ENCODE peak calls at places on chromosome 7, in seven cellular contexts. P is spleen, H is H7, J is pancreas, S is stomach, C is Caco-2, Q is H1. E is an unnamed sample.

GRCh38 chr7:158003441-158004122 is 584.0 kb downstream of the PTPRN2 start:
- DNase-seq in J (no peak), Q (no peak), S (no peak), P (peak; percentile 71), H (no peak), C (no peak), E (no peak)

GRCh38 chr7:112723416-112723815 is 66.8 kb downstream of the TMEM168 start:
- DNase-seq in Q (no peak), H (no peak), P (no peak), J (no peak), S (no peak), C (no peak), E (no peak)

GRCh38 chr7:139730746-139731612 is 46.8 kb downstream of the HIPK2 start:
- DNase-seq in H (no peak), S (peak; percentile 65), C (no peak), Q (no peak), P (no peak), J (peak; percentile 38), E (no peak)

GRCh38 chr7:85000973-85001372 is 185.9 kb downstream of the SEMA3D start:
- DNase-seq in J (no peak), S (no peak), P (no peak), H (no peak), C (no peak), Q (no peak), E (no peak)

GRCh38 chr7:51111256-51111655 is 205.4 kb downstream of the COBL start:
- DNase-seq in J (no peak), S (no peak), P (no peak), Q (no peak), C (no peak), H (no peak), E (no peak)

GRCh38 chr7:141074162-141074989 is 512 bp downstream of the TMEM178B start:
- DNase-seq in H (peak; percentile 61), P (no peak), Q (peak; percentile 82), J (peak; percentile 24), C (no peak), S (no peak), E (no peak)

GRCh38 chr7:33563010-33563409 is 342.3 kb upstream of the BMPER start:
- DNase-seq in Q (no peak), J (no peak), C (no peak), P (no peak), H (no peak), S (no peak), E (no peak)

GRCh38 chr7:97001656-97002554 is 3.4 kb upstream of the DLX6 start:
- DNase-seq in C (no peak), S (no peak), P (no peak), Q (peak; percentile 76), H (peak; percentile 93), J (no peak), E (no peak)

GRCh38 chr7:126662826-126663225 is 589.9 kb downstream of the GRM8 start:
- DNase-seq in H (no peak), S (no peak), J (no peak), P (no peak), Q (no peak), C (no peak), E (no peak)

GRCh38 chr7:150565239-150565638 is 2.0 kb upstream of the GIMAP4 start:
- DNase-seq in P (no peak), H (no peak), S (no peak), Q (no peak), C (no peak), J (no peak), E (no peak)

GRCh38 chr7:43242628-43243255 is 130.3 kb downstream of the HECW1 start:
- DNase-seq in J (no peak), H (no peak), S (no peak), P (no peak), Q (no peak), C (no peak), E (no peak)

GRCh38 chr7:41930538-41931262 is 227.8 kb upstream of the INHBA start:
- DNase-seq in Q (no peak), S (no peak), P (no peak), C (no peak), H (no peak), J (no peak), E (no peak)

GRCh38 chr7:44572771-44573170 is 937 bp downstream of the DDX56 start:
- DNase-seq in H (peak; percentile 5), P (no peak), J (no peak), C (no peak), S (no peak), Q (no peak), E (no peak)

GRCh38 chr7:47318395-47319182 is 263.3 kb downstream of the TNS3 start:
- DNase-seq in S (no peak), Q (peak; percentile 13), C (no peak), P (no peak), J (no peak), H (no peak), E (no peak)

GRCh38 chr7:131555565-131556054 is 818 bp downstream of the PODXL start:
- DNase-seq in J (no peak), S (no peak), Q (no peak), C (no peak), H (no peak), P (peak; percentile 79), E (peak; percentile 8)

GRCh38 chr7:35747611-35748010 is 52.7 kb upstream of the HERPUD2 start:
- DNase-seq in J (no peak), S (no peak), C (no peak), P (no peak), H (no peak), Q (no peak), E (no peak)

GRCh38 chr7:16958724-16959123 is 76.9 kb upstream of the AGR3 start:
- DNase-seq in P (no peak), J (no peak), Q (no peak), H (no peak), C (no peak), S (no peak), E (no peak)

GRCh38 chr7:157228864-157229422 is 90.2 kb downstream of the UBE3C start:
- DNase-seq in Q (no peak), J (no peak), C (peak; percentile 48), H (peak; percentile 58), S (no peak), P (no peak), E (peak; percentile 14)

GRCh38 chr7:114530074-114530611 is 115.5 kb downstream of the FOXP2 start:
- DNase-seq in Q (no peak), J (no peak), P (no peak), H (no peak), S (no peak), C (no peak), E (peak; percentile 13)

GRCh38 chr7:36066021-36066664 is 86.9 kb upstream of the EEPD1 start:
- DNase-seq in Q (no peak), H (no peak), S (no peak), C (no peak), P (no peak), J (peak; percentile 26), E (no peak)

GRCh38 chr7:111292026-111292430 is 201.1 kb downstream of the LRRN3 start:
- DNase-seq in S (no peak), H (no peak), P (no peak), C (no peak), J (no peak), Q (no peak), E (no peak)

GRCh38 chr7:44969049-44969700 is 9.6 kb downstream of the MYO1G start:
- DNase-seq in J (no peak), P (peak; percentile 61), C (no peak), S (no peak), H (peak; percentile 20), Q (no peak), E (no peak)

GRCh38 chr7:11726251-11727155 is 105.5 kb downstream of the THSD7A start:
- DNase-seq in J (no peak), C (no peak), P (no peak), S (no peak), Q (no peak), H (no peak), E (no peak)

DNA sequence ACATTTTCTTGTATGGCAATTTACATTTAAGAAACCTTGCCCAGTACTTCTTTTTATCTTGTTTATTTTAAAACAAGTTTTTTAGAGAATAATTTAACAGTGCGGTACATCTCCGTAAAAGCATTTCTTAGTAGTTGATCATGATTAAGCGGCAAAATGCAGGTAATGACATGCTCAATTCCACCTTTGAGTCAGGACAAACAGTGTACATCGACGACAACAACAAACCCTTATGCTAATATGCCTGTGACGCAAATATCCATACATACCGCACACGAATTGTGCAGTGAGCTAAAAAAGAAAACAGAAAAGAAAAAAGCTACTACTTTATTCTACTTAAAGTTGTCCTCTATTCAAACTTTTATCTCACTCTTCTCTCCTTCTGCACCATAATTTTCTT is 1.9 kb downstream of the MAGI2 start:
- DNase-seq in J (no peak), C (no peak), P (no peak), H (no peak), Q (no peak), S (no peak), E (no peak)
- H3K27me3 ChIP-seq in J (peaks cover 8% of the 10 kb centered on the region), C (no peaks in the 10 kb centered on the region), P (peaks cover 33% of the 10 kb centered on the region), H (peaks cover 61% of the 10 kb centered on the region), Q (peaks cover 19% of the 10 kb centered on the region), S (peaks cover 33% of the 10 kb centered on the region), E (peaks cover 15% of the 10 kb centered on the region)

GRCh38 chr7:102288285-102288930 is 1.7 kb downstream of the SH2B2 start:
- DNase-seq in S (no peak), Q (no peak), H (no peak), J (no peak), C (no peak), P (no peak), E (no peak)

GRCh38 chr7:102286237-102287081 is at the start of gene SH2B2:
- DNase-seq in P (peak; percentile 93), S (peak; percentile 61), Q (peak; percentile 79), C (peak; percentile 78), J (peak; percentile 55), H (peak; percentile 96), E (peak; percentile 39)

GRCh38 chr7:102287082-102287464 is 405 bp downstream of the SH2B2 start:
- DNase-seq in S (no peak), J (no peak), P (peak; percentile 89), Q (no peak), C (no peak), H (no peak), E (no peak)

GRCh38 chr7:102289051-102289450 is 2.4 kb downstream of the SH2B2 start:
- DNase-seq in C (no peak), P (peak; percentile 88), S (no peak), J (no peak), Q (no peak), H (no peak), E (no peak)

GRCh38 chr7:102287465-102288146 is 938 bp downstream of the SH2B2 start:
- DNase-seq in P (peak; percentile 89), Q (peak; percentile 80), J (peak; percentile 45), H (peak; percentile 88), C (peak; percentile 58), S (peak; percentile 57), E (peak; percentile 27)
- H3K27me3 ChIP-seq in P (peaks cover 4% of the 10 kb centered on the region), Q (no peaks in the 10 kb centered on the region), J (no peaks in the 10 kb centered on the region), H (peaks cover 8% of the 10 kb centered on the region), C (no peaks in the 10 kb centered on the region), S (peaks cover 16% of the 10 kb centered on the region), E (no peaks in the 10 kb centered on the region)

GRCh38 chr7:379456-380225 is 89.7 kb downstream of the FOXL3 start:
- DNase-seq in H (peak; percentile 92), C (no peak), J (peak; percentile 11), P (peak; percentile 78), S (peak; percentile 25), Q (no peak), E (no peak)
- H3K27me3 ChIP-seq in H (peaks cover 4% of the 10 kb centered on the region), C (no peaks in the 10 kb centered on the region), J (no peaks in the 10 kb centered on the region), P (peaks cover 35% of the 10 kb centered on the region), S (peaks cover 55% of the 10 kb centered on the region), Q (no peaks in the 10 kb centered on the region), E (peaks cover 2% of the 10 kb centered on the region)

GRCh38 chr7:76273503-76273902 is 29.0 kb upstream of the HSPB1 start:
- DNase-seq in S (no peak), Q (no peak), P (no peak), H (peak; percentile 54), C (no peak), J (no peak), E (no peak)
- H3K27me3 ChIP-seq in S (peaks cover 91% of the 10 kb centered on the region), Q (no peaks in the 10 kb centered on the region), P (peaks cover 8% of the 10 kb centered on the region), H (peaks cover 5% of the 10 kb centered on the region), C (no peaks in the 10 kb centered on the region), J (no peaks in the 10 kb centered on the region), E (peaks cover 5% of the 10 kb centered on the region)